ENCODE peak calls at places on chromosomes 16 and 17, in five cellular contexts. M is AG04450, G is bronchial epithelial cell, O is mucosa of descending colon, V is left lung. H is an unnamed sample.

GRCh38 chr17:54902017-54902416 is 1.4 kb downstream of the TOM1L1 start:
- DNase-seq in M (no peak), G (no peak), O (no peak), V (no peak), H (no peak)

GRCh38 chr16:22229881-22230280 is 23.8 kb downstream of the EEF2K start:
- DNase-seq in M (no peak), G (no peak), O (no peak), V (no peak), H (no peak)

GRCh38 chr16:86229866-86230656 is 280.3 kb upstream of the FOXF1 start:
- DNase-seq in M (no peak), G (no peak), O (no peak), V (no peak), H (no peak)

GRCh38 chr16:24075929-24076716 is 180.0 kb upstream of the CACNG3 start:
- DNase-seq in M (no peak), G (peak), O (no peak), V (no peak), H (no peak)

GRCh38 chr16:66250686-66251405 is 115.6 kb upstream of the CDH5 start:
- DNase-seq in M (no peak), G (no peak), O (peak), V (no peak), H (peak)

GRCh38 chr16:10756574-10756973 is 12.9 kb downstream of the NUBP1 start:
- DNase-seq in M (no peak), G (no peak), O (no peak), V (no peak), H (peak)

GRCh38 chr17:77273397-77274136 is 132.8 kb downstream of the SEC14L1 start:
- DNase-seq in M (no peak), G (no peak), O (no peak), V (no peak), H (no peak)

GRCh38 chr16:67663151-67663876 is 2.6 kb downstream of the PARD6A start:
- DNase-seq in M (no peak), G (no peak), O (no peak), V (peak), H (no peak)

GRCh38 chr16:1794221-1794871 is 841 bp upstream of the IGFALS start:
- DNase-seq in M (no peak), G (no peak), O (no peak), V (peak), H (no peak)

GRCh38 chr17:49748223-49748622 is 15.7 kb downstream of the FAM117A start:
- DNase-seq in M (no peak), G (no peak), O (no peak), V (no peak), H (no peak)

GRCh38 chr16:84548971-84549844 is 44.7 kb upstream of the MEAK7 start:
- DNase-seq in M (no peak), G (no peak), O (peak), V (peak), H (no peak)

GRCh38 chr17:28371245-28372202 is at the start of gene SARM1:
- DNase-seq in M (peak), G (no peak), O (peak), V (peak), H (peak)

GRCh38 chr17:66636111-66636510 is 198.8 kb upstream of the CACNG5 start:
- DNase-seq in M (peak), G (peak), O (no peak), V (no peak), H (peak)

GRCh38 chr16:22123146-22123545 is 30.8 kb downstream of the VWA3A start:
- DNase-seq in M (no peak), G (peak), O (no peak), V (no peak), H (peak)

GRCh38 chr17:77723071-77723908 is 235.2 kb upstream of the TNRC6C start:
- DNase-seq in M (no peak), G (no peak), O (no peak), V (no peak), H (no peak)

GRCh38 chr16:85607331-85607765 is 5.8 kb upstream of the GSE1 start:
- DNase-seq in M (no peak), G (no peak), O (peak), V (no peak), H (no peak)

GRCh38 chr16:8628981-8629725 is 7.7 kb downstream of the METTL22 start:
- DNase-seq in M (no peak), G (no peak), O (no peak), V (no peak), H (no peak)

GRCh38 chr17:78774456-78774855 is 7.6 kb downstream of the CYTH1 start:
- DNase-seq in M (no peak), G (no peak), O (no peak), V (no peak), H (no peak)

GRCh38 chr16:81493755-81494433 is 49.3 kb downstream of the CMIP start:
- DNase-seq in M (peak), G (peak), O (peak), V (peak), H (peak)

GRCh38 chr16:12489362-12489761 is 314.3 kb downstream of the CPPED1 start:
- DNase-seq in M (no peak), G (no peak), O (no peak), V (no peak), H (no peak)

GRCh38 chr17:66518677-66519076 is 216.3 kb downstream of the PRKCA start:
- DNase-seq in M (no peak), G (no peak), O (no peak), V (no peak), H (no peak)

GRCh38 chr17:66165537-66166123 is 26.3 kb downstream of the CEP112 start:
- DNase-seq in M (peak), G (peak), O (no peak), V (no peak), H (peak)

GRCh38 chr16:24624102-24624501 is 84.7 kb downstream of the RBBP6 start:
- DNase-seq in M (no peak), G (no peak), O (no peak), V (no peak), H (no peak)

GRCh38 chr17:68199837-68200688 is 47.8 kb upstream of the AMZ2 start:
- DNase-seq in M (no peak), G (no peak), O (no peak), V (no peak), H (no peak)

GRCh38 chr17:68200689-68201424 is 47.0 kb upstream of the AMZ2 start:
- DNase-seq in M (peak), G (peak), O (peak), V (peak), H (peak)

GRCh38 chr17:68197091-68197996 is 50.5 kb upstream of the AMZ2 start:
- DNase-seq in M (no peak), G (no peak), O (peak), V (no peak), H (no peak)

GRCh38 chr17:68197997-68198930 is 49.6 kb upstream of the AMZ2 start:
- DNase-seq in M (no peak), G (peak), O (peak), V (no peak), H (no peak)

DNA sequence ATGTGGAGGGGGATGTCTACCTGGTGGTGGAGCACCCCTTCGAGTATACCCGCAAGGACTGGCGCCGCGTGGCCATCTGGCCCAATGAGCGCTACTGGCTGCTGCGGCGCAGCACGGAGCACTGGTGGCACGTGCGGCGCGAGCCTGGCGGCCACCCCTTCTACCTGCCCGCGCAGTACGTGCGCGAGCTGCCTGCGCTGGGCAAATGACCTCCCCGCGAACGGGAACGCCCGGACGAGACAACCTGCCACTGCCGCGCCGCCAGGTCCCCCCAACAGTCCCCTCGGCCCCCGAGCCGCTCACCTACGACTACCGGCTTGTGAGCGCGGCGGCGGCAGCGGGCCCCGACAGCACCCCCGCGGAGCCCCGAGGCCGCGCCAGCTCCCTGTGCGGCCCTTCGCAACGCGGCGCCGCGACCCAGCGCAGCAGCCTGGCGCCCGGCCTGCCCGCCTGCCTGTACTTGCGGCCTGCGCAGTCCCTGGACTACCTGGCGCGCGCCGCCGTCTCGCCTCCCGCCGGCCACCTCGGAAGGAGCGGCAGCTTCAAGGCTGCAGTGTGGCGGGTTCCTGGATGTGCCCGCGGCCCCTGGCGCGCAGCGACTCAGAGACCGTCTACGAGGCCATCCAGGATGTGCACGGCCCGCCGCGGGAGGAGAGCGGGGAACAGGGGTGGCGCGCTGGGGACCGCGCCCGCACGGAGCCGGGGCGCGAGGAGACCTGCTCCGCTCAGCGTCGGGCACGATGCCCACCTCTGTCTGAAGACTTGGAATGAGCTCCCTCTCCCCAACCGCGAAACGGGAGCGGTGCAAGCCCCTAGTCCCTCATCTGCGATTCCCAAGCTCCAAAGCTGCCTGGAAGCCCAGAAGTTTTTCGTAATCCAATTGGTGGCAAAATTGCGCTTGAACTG is 48.7 kb upstream of the AMZ2 start:
- DNase-seq in M (no peak), G (no peak), O (peak), V (peak), H (peak)
- H3K4me3 ChIP-seq in M (no peak), G (no peak), O (no peak), V (peak), H (no peak)

GRCh38 chr16:50880926-50881325 is 139.0 kb downstream of the CYLD start:
- DNase-seq in M (no peak), G (no peak), O (no peak), V (no peak), H (no peak)

GRCh38 chr16:50878966-50879615 is 137.2 kb downstream of the CYLD start:
- DNase-seq in M (no peak), G (no peak), O (no peak), V (no peak), H (no peak)

GRCh38 chr16:50881331-50881830 is 139.5 kb downstream of the CYLD start:
- DNase-seq in M (no peak), G (no peak), O (no peak), V (peak), H (no peak)

GRCh38 chr16:50878536-50878935 is 136.7 kb downstream of the CYLD start:
- DNase-seq in M (no peak), G (no peak), O (no peak), V (no peak), H (no peak)

DNA sequence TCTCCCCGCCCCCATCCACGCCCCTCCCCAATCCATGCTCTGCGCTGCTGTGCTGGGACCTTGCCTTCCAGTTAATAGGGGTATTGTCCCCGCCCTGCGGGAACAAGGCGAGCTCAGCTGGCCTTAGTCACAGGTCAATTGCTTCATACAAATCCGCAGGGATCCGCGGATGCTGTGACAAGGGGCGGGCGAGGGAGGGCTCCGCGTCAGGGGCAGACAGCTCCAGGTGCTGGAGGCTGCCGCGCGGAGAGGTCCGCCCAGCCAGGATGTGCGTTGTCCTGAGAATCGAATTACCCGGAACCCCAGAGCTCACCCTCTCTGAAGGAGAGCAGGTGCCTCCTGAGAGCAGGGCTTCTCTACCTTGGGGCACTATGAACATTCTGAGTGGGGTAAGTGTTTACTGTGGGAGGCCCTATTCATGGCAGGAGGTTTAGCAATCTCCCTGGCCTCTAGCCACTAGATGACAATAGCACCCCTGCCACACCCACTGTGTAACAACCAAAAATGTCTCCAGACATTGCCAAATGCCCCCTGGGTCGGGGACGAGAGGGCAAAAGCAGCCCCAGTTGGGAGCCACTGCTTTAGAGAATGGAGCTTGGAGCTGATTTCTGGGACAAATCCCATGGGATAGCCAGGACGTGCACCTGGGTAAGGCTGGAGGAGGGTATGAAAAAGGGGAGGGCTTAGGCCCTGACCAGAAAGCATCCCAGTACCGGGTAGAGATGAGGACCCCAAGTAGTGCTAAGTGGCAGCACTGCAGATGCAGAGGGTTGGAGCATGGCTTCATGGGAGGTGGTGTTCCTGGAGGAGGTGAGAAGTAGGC is 138.2 kb downstream of the CYLD start:
- DNase-seq in M (no peak), G (peak), O (no peak), V (peak), H (no peak)
- H3K4me3 ChIP-seq in M (no peak), G (no peak), O (no peak), V (no peak), H (no peak)

GRCh38 chr16:27483624-27484023 is 66.1 kb downstream of the GTF3C1 start:
- DNase-seq in M (no peak), G (no peak), O (no peak), V (no peak), H (no peak)

GRCh38 chr16:27480761-27481160 is 69.0 kb downstream of the GTF3C1 start:
- DNase-seq in M (no peak), G (no peak), O (no peak), V (no peak), H (no peak)

GRCh38 chr16:27483083-27483437 is 66.7 kb downstream of the GTF3C1 start:
- DNase-seq in M (no peak), G (no peak), O (no peak), V (no peak), H (no peak)

GRCh38 chr16:27482397-27483082 is 67.2 kb downstream of the GTF3C1 start:
- DNase-seq in M (no peak), G (no peak), O (no peak), V (no peak), H (no peak)

DNA sequence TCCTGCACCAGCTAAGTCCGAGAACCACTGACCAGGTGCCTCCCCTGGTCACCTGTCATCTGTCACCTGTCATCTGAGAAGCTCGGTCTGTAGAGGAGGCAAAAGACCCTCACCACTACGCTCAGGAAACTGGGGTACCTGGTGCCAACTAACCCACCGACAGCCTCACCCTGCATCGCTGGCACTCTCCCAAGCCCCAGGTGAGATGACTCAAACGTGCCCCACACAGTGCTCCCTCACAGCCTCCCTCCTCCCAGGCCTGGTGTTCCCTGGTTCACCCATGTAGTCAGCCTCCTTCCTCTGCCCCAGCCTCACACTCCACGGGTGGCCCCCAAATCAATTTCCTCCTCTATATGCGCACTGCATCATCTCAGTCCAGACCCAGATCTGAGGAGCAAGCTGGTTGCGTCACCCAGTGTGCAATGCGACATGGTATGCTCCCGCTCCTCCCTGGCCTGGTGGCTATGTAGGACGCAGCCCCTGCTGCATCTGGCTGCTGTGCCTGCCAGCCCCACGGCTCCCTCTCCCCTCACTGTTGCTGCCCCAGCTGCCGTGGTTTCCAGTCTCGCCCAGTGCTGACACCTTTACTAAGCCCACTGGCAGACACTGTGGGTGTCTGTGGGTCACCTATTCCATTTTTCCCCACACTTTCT is 68.3 kb downstream of the GTF3C1 start:
- DNase-seq in M (no peak), G (no peak), O (no peak), V (no peak), H (no peak)
- H3K4me3 ChIP-seq in M (no peak), G (no peak), O (no peak), V (no peak), H (no peak)

GRCh38 chr16:3879887-3880564 is 487 bp downstream of the CREBBP start:
- DNase-seq in M (no peak), G (no peak), O (peak), V (peak), H (peak)
- H3K4me3 ChIP-seq in M (peak), G (peak), O (peak), V (peak), H (peak)

DNA sequence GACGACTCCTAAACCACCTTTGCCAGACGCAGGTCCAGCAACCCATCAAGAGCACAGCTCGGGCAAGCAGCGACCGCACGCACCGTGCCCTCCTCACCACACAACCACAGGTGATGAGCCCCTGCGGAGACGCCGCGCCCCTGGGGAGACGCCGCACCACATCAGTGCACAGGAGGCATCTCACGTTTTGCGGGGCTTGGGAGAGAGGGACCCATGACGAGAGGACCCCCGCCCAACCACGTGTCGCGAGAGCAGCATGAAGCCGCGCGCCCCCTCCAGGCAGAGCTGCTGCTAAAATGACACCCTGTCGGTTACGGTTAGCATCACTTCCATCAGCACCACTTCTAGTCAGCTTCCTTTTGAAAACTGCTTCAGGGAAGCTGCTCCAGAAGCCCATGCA is 45.4 kb downstream of the KLHDC4 start:
- DNase-seq in M (no peak), G (no peak), O (no peak), V (no peak), H (no peak)
- H3K4me3 ChIP-seq in M (no peak), G (no peak), O (no peak), V (no peak), H (no peak)

GRCh38 chr17:32878211-32878610 is 1.3 kb upstream of the MYO1D start:
- DNase-seq in M (no peak), G (peak), O (no peak), V (no peak), H (peak)

GRCh38 chr17:32877164-32877764 is 340 bp upstream of the MYO1D start:
- DNase-seq in M (peak), G (peak), O (peak), V (peak), H (peak)

GRCh38 chr17:32876414-32877163 is at the start of gene MYO1D:
- DNase-seq in M (no peak), G (peak), O (peak), V (peak), H (no peak)

GRCh38 chr17:32875230-32875903 is 1.6 kb downstream of the MYO1D start:
- DNase-seq in M (no peak), G (no peak), O (no peak), V (no peak), H (no peak)

GRCh38 chr17:32875904-32876413 is 965 bp downstream of the MYO1D start:
- DNase-seq in M (no peak), G (no peak), O (no peak), V (no peak), H (peak)
- H3K4me3 ChIP-seq in M (peak), G (peak), O (peak), V (peak), H (peak)

GRCh38 chr17:80742581-80743180 is 198.0 kb downstream of the RPTOR start:
- DNase-seq in M (no peak), G (no peak), O (no peak), V (no peak), H (no peak)
- H3K4me3 ChIP-seq in M (no peak), G (no peak), O (no peak), V (no peak), H (no peak)

GRCh38 chr17:56751145-56751743 is 82.5 kb downstream of the C17orf67 start:
- DNase-seq in M (no peak), G (no peak), O (no peak), V (no peak), H (no peak)
- H3K4me3 ChIP-seq in M (no peak), G (no peak), O (no peak), V (no peak), H (no peak)

GRCh38 chr16:57708168-57708567 is 13.6 kb downstream of the DRC7 start:
- DNase-seq in M (no peak), G (no peak), O (no peak), V (no peak), H (no peak)
- H3K4me3 ChIP-seq in M (no peak), G (no peak), O (no peak), V (no peak), H (no peak)

GRCh38 chr17:39306028-39306427 is 80.3 kb upstream of the STAC2 start:
- DNase-seq in M (no peak), G (no peak), O (no peak), V (no peak), H (no peak)
- H3K4me3 ChIP-seq in M (no peak), G (no peak), O (no peak), V (no peak), H (no peak)

H was measured in cardiac fibroblast.